ENCODE peak calls at places on chromosomes 16 and 17, in seven cellular contexts. One of them, this sample, is unnamed.

GRCh38 chr17:55622547-55622946 is 100.1 kb downstream of the TMEM100 start:
- DNase-seq in B cell: no peak
- DNase-seq in neural crest cell: no peak
- DNase-seq in mucosa of descending colon: no peak
- DNase-seq in stomach: no peak
- DNase-seq in astrocyte of the spinal cord: no peak
- DNase-seq in cardiac muscle cell: no peak
- DNase-seq in this sample: no peak

GRCh38 chr17:68591583-68591982 is 9.6 kb downstream of the FAM20A start:
- DNase-seq in neural crest cell: no peak
- DNase-seq in astrocyte of the spinal cord: no peak
- DNase-seq in stomach: no peak
- DNase-seq in cardiac muscle cell: no peak
- DNase-seq in mucosa of descending colon: no peak
- DNase-seq in B cell: no peak
- DNase-seq in this sample: no peak

GRCh38 chr16:62213763-62214162 is 177.5 kb upstream of the CDH8 start:
- DNase-seq in B cell: no peak
- DNase-seq in mucosa of descending colon: peak
- DNase-seq in neural crest cell: no peak
- DNase-seq in cardiac muscle cell: no peak
- DNase-seq in astrocyte of the spinal cord: no peak
- DNase-seq in stomach: no peak
- DNase-seq in this sample: no peak

GRCh38 chr16:3101018-3101840 is 2.1 kb upstream of the ZSCAN10 start:
- DNase-seq in cardiac muscle cell: peak
- DNase-seq in stomach: no peak
- DNase-seq in neural crest cell: no peak
- DNase-seq in B cell: no peak
- DNase-seq in mucosa of descending colon: peak
- DNase-seq in astrocyte of the spinal cord: no peak
- DNase-seq in this sample: no peak

GRCh38 chr16:58733248-58733670 is 857 bp downstream of the GOT2 start:
- DNase-seq in cardiac muscle cell: no peak
- DNase-seq in B cell: no peak
- DNase-seq in neural crest cell: no peak
- DNase-seq in astrocyte of the spinal cord: peak
- DNase-seq in mucosa of descending colon: no peak
- DNase-seq in stomach: no peak
- DNase-seq in this sample: no peak

GRCh38 chr17:77376795-77377751 is 236.3 kb downstream of the SEC14L1 start:
- DNase-seq in mucosa of descending colon: no peak
- DNase-seq in stomach: peak
- DNase-seq in B cell: no peak
- DNase-seq in cardiac muscle cell: no peak
- DNase-seq in astrocyte of the spinal cord: no peak
- DNase-seq in neural crest cell: no peak
- DNase-seq in this sample: no peak

GRCh38 chr16:2082171-2082982 is 34.6 kb downstream of the TSC2 start:
- DNase-seq in mucosa of descending colon: peak
- DNase-seq in cardiac muscle cell: no peak
- DNase-seq in B cell: no peak
- DNase-seq in stomach: peak
- DNase-seq in neural crest cell: no peak
- DNase-seq in astrocyte of the spinal cord: no peak
- DNase-seq in this sample: no peak

GRCh38 chr16:962366-962765 is 8.4 kb downstream of the LMF1 start:
- DNase-seq in stomach: no peak
- DNase-seq in astrocyte of the spinal cord: no peak
- DNase-seq in B cell: no peak
- DNase-seq in neural crest cell: no peak
- DNase-seq in mucosa of descending colon: peak
- DNase-seq in cardiac muscle cell: no peak
- DNase-seq in this sample: no peak

GRCh38 chr17:78448356-78448993 is 70.0 kb downstream of the PGS1 start:
- DNase-seq in astrocyte of the spinal cord: no peak
- DNase-seq in mucosa of descending colon: no peak
- DNase-seq in B cell: no peak
- DNase-seq in stomach: no peak
- DNase-seq in neural crest cell: no peak
- DNase-seq in cardiac muscle cell: no peak
- DNase-seq in this sample: no peak

GRCh38 chr16:3051489-3051888 is 5.1 kb downstream of the MMP25 start:
- DNase-seq in neural crest cell: no peak
- DNase-seq in astrocyte of the spinal cord: no peak
- DNase-seq in cardiac muscle cell: no peak
- DNase-seq in B cell: no peak
- DNase-seq in stomach: no peak
- DNase-seq in mucosa of descending colon: no peak
- DNase-seq in this sample: no peak

GRCh38 chr17:34364741-34365140 is 1.7 kb upstream of the CCL1 start:
- DNase-seq in mucosa of descending colon: no peak
- DNase-seq in B cell: no peak
- DNase-seq in cardiac muscle cell: no peak
- DNase-seq in neural crest cell: no peak
- DNase-seq in stomach: no peak
- DNase-seq in astrocyte of the spinal cord: no peak
- DNase-seq in this sample: no peak

GRCh38 chr16:16086653-16087446 is 136.4 kb downstream of the ABCC6 start:
- DNase-seq in B cell: no peak
- DNase-seq in astrocyte of the spinal cord: no peak
- DNase-seq in stomach: no peak
- DNase-seq in mucosa of descending colon: no peak
- DNase-seq in neural crest cell: no peak
- DNase-seq in cardiac muscle cell: no peak
- DNase-seq in this sample: no peak

GRCh38 chr17:55285340-55286301 is 20.9 kb downstream of the HLF start:
- DNase-seq in stomach: peak
- DNase-seq in B cell: no peak
- DNase-seq in astrocyte of the spinal cord: peak
- DNase-seq in cardiac muscle cell: peak
- DNase-seq in neural crest cell: no peak
- DNase-seq in mucosa of descending colon: peak
- DNase-seq in this sample: no peak

GRCh38 chr17:2343421-2343820 is 6.1 kb downstream of the SGSM2 start:
- DNase-seq in neural crest cell: no peak
- DNase-seq in cardiac muscle cell: no peak
- DNase-seq in B cell: no peak
- DNase-seq in astrocyte of the spinal cord: no peak
- DNase-seq in mucosa of descending colon: no peak
- DNase-seq in stomach: no peak
- DNase-seq in this sample: no peak

GRCh38 chr16:89938636-89938885 is 10.0 kb upstream of the DEF8 start:
- DNase-seq in cardiac muscle cell: no peak
- DNase-seq in astrocyte of the spinal cord: no peak
- DNase-seq in B cell: no peak
- DNase-seq in stomach: no peak
- DNase-seq in neural crest cell: no peak
- DNase-seq in mucosa of descending colon: no peak
- DNase-seq in this sample: no peak

GRCh38 chr17:49439673-49440571 is 25.2 kb upstream of the PHB1 start:
- DNase-seq in mucosa of descending colon: no peak
- DNase-seq in neural crest cell: no peak
- DNase-seq in stomach: no peak
- DNase-seq in cardiac muscle cell: no peak
- DNase-seq in B cell: no peak
- DNase-seq in astrocyte of the spinal cord: peak
- DNase-seq in this sample: no peak

GRCh38 chr16:89922477-89922883 is 662 bp upstream of the TUBB3 start:
- DNase-seq in cardiac muscle cell: peak
- DNase-seq in B cell: no peak
- DNase-seq in mucosa of descending colon: peak
- DNase-seq in astrocyte of the spinal cord: peak
- DNase-seq in neural crest cell: peak
- DNase-seq in stomach: peak
- DNase-seq in this sample: peak

DNA sequence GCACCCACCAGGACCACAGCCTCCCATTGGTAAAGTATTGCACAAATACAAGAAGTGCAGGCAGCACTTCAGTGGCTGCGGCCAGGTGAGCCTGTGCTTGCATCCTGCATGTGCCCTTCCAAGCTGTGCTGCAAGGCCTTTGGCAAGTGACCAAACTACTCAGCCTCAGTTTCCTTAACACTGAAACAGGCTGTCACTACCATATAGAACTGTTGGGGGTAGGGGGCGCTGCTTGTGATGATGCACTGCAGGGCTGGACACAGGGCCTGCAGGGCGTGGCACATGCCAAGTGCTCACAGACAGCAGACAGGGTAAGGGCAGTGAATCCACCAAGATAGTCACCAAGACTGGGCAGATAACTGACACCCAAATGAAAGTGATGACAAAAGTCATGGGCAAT is 65.6 kb upstream of the SREBF1 start:
- DNase-seq in stomach: no peak
- DNase-seq in astrocyte of the spinal cord: no peak
- DNase-seq in cardiac muscle cell: no peak
- DNase-seq in B cell: no peak
- DNase-seq in neural crest cell: no peak
- DNase-seq in mucosa of descending colon: no peak
- DNase-seq in this sample: no peak
- TF ChIP-seq CTCF in stomach: no peak
- TF ChIP-seq CTCF in astrocyte of the spinal cord: no peak
- TF ChIP-seq CTCF in cardiac muscle cell: no peak
- TF ChIP-seq CTCF in B cell: no peak
- TF ChIP-seq CTCF in neural crest cell: no peak
- TF ChIP-seq CTCF in mucosa of descending colon: no peak
- TF ChIP-seq CTCF in this sample: no peak

GRCh38 chr17:15257316-15257925 is 7.7 kb downstream of the PMP22 start:
- DNase-seq in B cell: peak
- DNase-seq in neural crest cell: peak
- DNase-seq in cardiac muscle cell: peak
- DNase-seq in astrocyte of the spinal cord: peak
- DNase-seq in stomach: peak
- DNase-seq in mucosa of descending colon: peak
- DNase-seq in this sample: peak
- TF ChIP-seq CTCF in B cell: peak
- TF ChIP-seq CTCF in neural crest cell: peak
- TF ChIP-seq CTCF in cardiac muscle cell: peak
- TF ChIP-seq CTCF in astrocyte of the spinal cord: peak
- TF ChIP-seq CTCF in stomach: peak
- TF ChIP-seq CTCF in mucosa of descending colon: peak
- TF ChIP-seq CTCF in this sample: peak

GRCh38 chr16:85986931-85987749 is 88.2 kb downstream of the IRF8 start:
- DNase-seq in astrocyte of the spinal cord: no peak
- DNase-seq in mucosa of descending colon: no peak
- DNase-seq in neural crest cell: peak
- DNase-seq in B cell: no peak
- DNase-seq in cardiac muscle cell: peak
- DNase-seq in stomach: no peak
- DNase-seq in this sample: peak
- TF ChIP-seq CTCF in astrocyte of the spinal cord: peak
- TF ChIP-seq CTCF in mucosa of descending colon: no peak
- TF ChIP-seq CTCF in neural crest cell: peak
- TF ChIP-seq CTCF in B cell: no peak
- TF ChIP-seq CTCF in cardiac muscle cell: no peak
- TF ChIP-seq CTCF in stomach: peak
- TF ChIP-seq CTCF in this sample: peak

GRCh38 chr16:75064403-75065148 is 52.0 kb downstream of the LDHD start:
- DNase-seq in mucosa of descending colon: peak
- DNase-seq in cardiac muscle cell: no peak
- DNase-seq in neural crest cell: no peak
- DNase-seq in B cell: no peak
- DNase-seq in astrocyte of the spinal cord: no peak
- DNase-seq in stomach: peak
- DNase-seq in this sample: no peak

GRCh38 chr16:75062135-75062943 is 54.2 kb downstream of the LDHD start:
- DNase-seq in astrocyte of the spinal cord: no peak
- DNase-seq in neural crest cell: no peak
- DNase-seq in cardiac muscle cell: peak
- DNase-seq in mucosa of descending colon: no peak
- DNase-seq in stomach: peak
- DNase-seq in B cell: no peak
- DNase-seq in this sample: no peak

GRCh38 chr16:75063549-75064082 is 53.0 kb downstream of the LDHD start:
- DNase-seq in astrocyte of the spinal cord: no peak
- DNase-seq in B cell: no peak
- DNase-seq in cardiac muscle cell: no peak
- DNase-seq in mucosa of descending colon: no peak
- DNase-seq in stomach: no peak
- DNase-seq in neural crest cell: no peak
- DNase-seq in this sample: no peak

GRCh38 chr16:75061677-75062076 is 54.9 kb downstream of the LDHD start:
- DNase-seq in neural crest cell: no peak
- DNase-seq in mucosa of descending colon: no peak
- DNase-seq in astrocyte of the spinal cord: no peak
- DNase-seq in B cell: no peak
- DNase-seq in cardiac muscle cell: no peak
- DNase-seq in stomach: no peak
- DNase-seq in this sample: no peak

DNA sequence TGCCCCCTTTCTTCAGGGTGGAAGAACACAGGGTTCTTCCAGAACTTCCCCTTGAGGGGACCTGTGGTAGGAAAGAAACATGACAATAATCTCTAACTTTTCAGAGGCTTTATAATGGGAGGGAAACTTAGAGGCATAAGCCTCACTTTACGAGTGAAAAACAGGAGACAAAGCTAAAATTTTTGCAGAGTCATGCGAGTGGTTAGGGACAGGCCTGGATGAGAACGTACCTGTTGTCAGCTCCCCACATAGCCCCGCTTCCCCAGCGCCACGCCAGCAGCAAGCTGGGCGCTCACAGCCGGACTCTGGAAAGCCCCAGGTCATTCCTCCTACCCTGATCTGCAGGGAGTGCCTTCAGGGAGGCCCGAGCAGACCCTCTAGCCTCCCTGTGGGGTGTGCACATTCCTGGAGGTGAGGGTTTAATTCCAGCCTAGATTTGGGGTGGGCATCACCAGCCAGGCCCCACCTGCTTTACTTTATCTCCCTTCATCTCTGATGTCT is 53.6 kb downstream of the LDHD start:
- DNase-seq in neural crest cell: no peak
- DNase-seq in cardiac muscle cell: no peak
- DNase-seq in mucosa of descending colon: no peak
- DNase-seq in B cell: no peak
- DNase-seq in astrocyte of the spinal cord: no peak
- DNase-seq in stomach: no peak
- DNase-seq in this sample: no peak
- TF ChIP-seq CTCF in neural crest cell: no peak
- TF ChIP-seq CTCF in cardiac muscle cell: no peak
- TF ChIP-seq CTCF in mucosa of descending colon: no peak
- TF ChIP-seq CTCF in B cell: no peak
- TF ChIP-seq CTCF in astrocyte of the spinal cord: no peak
- TF ChIP-seq CTCF in stomach: no peak
- TF ChIP-seq CTCF in this sample: no peak

DNA sequence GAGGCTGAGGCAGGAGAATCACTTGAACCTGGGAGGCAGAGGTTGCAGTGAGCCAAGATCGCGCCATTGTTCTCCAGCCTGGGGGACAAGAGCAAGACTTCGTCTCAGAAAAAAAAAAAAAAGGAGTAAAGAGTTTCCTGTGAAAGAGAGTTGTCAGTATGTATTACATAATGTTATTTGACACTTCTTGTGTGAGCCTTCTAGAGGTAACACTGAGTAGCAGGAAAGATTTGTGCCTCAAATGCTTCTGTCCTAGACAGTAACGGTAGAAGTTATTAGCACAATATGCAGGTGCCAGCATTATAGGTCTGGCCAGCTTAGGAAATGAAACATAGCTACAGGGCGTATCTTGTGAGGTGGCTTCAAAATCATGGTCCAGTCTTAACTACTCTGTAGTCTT is 6.2 kb downstream of the RPS6KB1 start:
- DNase-seq in astrocyte of the spinal cord: no peak
- DNase-seq in cardiac muscle cell: no peak
- DNase-seq in mucosa of descending colon: no peak
- DNase-seq in neural crest cell: no peak
- DNase-seq in stomach: no peak
- DNase-seq in B cell: no peak
- DNase-seq in this sample: no peak
- TF ChIP-seq CTCF in astrocyte of the spinal cord: no peak
- TF ChIP-seq CTCF in cardiac muscle cell: peak
- TF ChIP-seq CTCF in mucosa of descending colon: no peak
- TF ChIP-seq CTCF in neural crest cell: no peak
- TF ChIP-seq CTCF in stomach: peak
- TF ChIP-seq CTCF in B cell: peak
- TF ChIP-seq CTCF in this sample: no peak